ENCODE peak calls at places on chromosome 19, in seven cellular contexts. J, H, O, R, X, D and M are unnamed samples.
A peak's percentile ranks its signal among the peaks of the same experiment; 100 is the strongest.

GRCh38 chr19:45779231-45780145 is 2.8 kb downstream of the DMPK start:
- DNase-seq in J (peak; percentile 89), H (peak; percentile 92), O (no peak), R (peak; percentile 62), X (peak; percentile 90), D (peak; percentile 99), M (peak; percentile 82)

GRCh38 chr19:711224-711623 is 2.5 kb downstream of the PALM start:
- DNase-seq in J (no peak), H (no peak), O (no peak), R (no peak), X (no peak), D (no peak), M (no peak)

GRCh38 chr19:458091-459042 is 2.5 kb downstream of the SHC2 start:
- DNase-seq in J (no peak), H (no peak), O (no peak), R (no peak), X (no peak), D (no peak), M (no peak)

GRCh38 chr19:16075430-16076153 is 703 bp upstream of the TPM4 start:
- DNase-seq in J (no peak), H (no peak), O (peak; percentile 51), R (no peak), X (no peak), D (no peak), M (no peak)

GRCh38 chr19:51552608-51552995 is 18.5 kb upstream of the ZNF175 start:
- DNase-seq in J (no peak), H (no peak), O (no peak), R (no peak), X (no peak), D (no peak), M (no peak)

GRCh38 chr19:39778763-39779162 is at the start of gene LEUTX:
- DNase-seq in J (no peak), H (no peak), O (no peak), R (no peak), X (no peak), D (no peak), M (no peak)

GRCh38 chr19:7337380-7338194 is 11.2 kb upstream of the ARHGEF18 start:
- DNase-seq in J (no peak), H (no peak), O (no peak), R (peak; percentile 16), X (no peak), D (peak; percentile 25), M (no peak)

GRCh38 chr19:39411006-39411831 is 1.2 kb upstream of the PLEKHG2 start:
- DNase-seq in J (no peak), H (peak; percentile 94), O (peak; percentile 45), R (peak; percentile 57), X (no peak), D (peak; percentile 84), M (no peak)

GRCh38 chr19:57302020-57302465 is 18.2 kb upstream of the ZNF543 start:
- DNase-seq in J (no peak), H (no peak), O (peak; percentile 97), R (no peak), X (no peak), D (no peak), M (peak; percentile 24)

GRCh38 chr19:2050349-2050990 is 574 bp downstream of the MKNK2 start:
- DNase-seq in J (no peak), H (no peak), O (no peak), R (no peak), X (no peak), D (no peak), M (no peak)

GRCh38 chr19:28420731-28421550 is 792.0 kb downstream of the UQCRFS1 start:
- DNase-seq in J (no peak), H (no peak), O (no peak), R (no peak), X (no peak), D (no peak), M (no peak)

GRCh38 chr19:29699861-29700260 is 15.2 kb downstream of the C19orf12 start:
- DNase-seq in J (no peak), H (no peak), O (no peak), R (no peak), X (no peak), D (no peak), M (no peak)

GRCh38 chr19:2970201-2970838 is 7.0 kb upstream of the TLE6 start:
- DNase-seq in J (no peak), H (no peak), O (no peak), R (no peak), X (peak; percentile 72), D (no peak), M (no peak)

GRCh38 chr19:2768365-2769132 is 14.5 kb downstream of the SGTA start:
- DNase-seq in J (no peak), H (no peak), O (no peak), R (no peak), X (no peak), D (no peak), M (no peak)

GRCh38 chr19:6713773-6714692 is 6.4 kb downstream of the C3 start:
- DNase-seq in J (no peak), H (no peak), O (no peak), R (no peak), X (no peak), D (no peak), M (no peak)

GRCh38 chr19:35734273-35734672 is 8.0 kb downstream of the IGFLR1 start:
- DNase-seq in J (no peak), H (no peak), O (no peak), R (no peak), X (no peak), D (no peak), M (no peak)

GRCh38 chr19:991932-992669 is 8.0 kb downstream of the WDR18 start:
- DNase-seq in J (no peak), H (no peak), O (no peak), R (no peak), X (no peak), D (no peak), M (no peak)

GRCh38 chr19:48290341-48290922 is 20.6 kb downstream of the ZNF114 start:
- DNase-seq in J (peak; percentile 61), H (no peak), O (peak; percentile 70), R (no peak), X (no peak), D (no peak), M (peak; percentile 16)

GRCh38 chr19:48135411-48135810 is 24.8 kb upstream of the PLA2G4C start:
- DNase-seq in J (no peak), H (no peak), O (no peak), R (no peak), X (peak; percentile 10), D (no peak), M (no peak)

GRCh38 chr19:4052993-4053422 is 13.7 kb downstream of the ZBTB7A start:
- DNase-seq in J (no peak), H (peak; percentile 82), O (no peak), R (no peak), X (no peak), D (peak; percentile 88), M (no peak)

GRCh38 chr19:9906475-9907087 is 29.7 kb downstream of the OLFM2 start:
- DNase-seq in J (no peak), H (no peak), O (no peak), R (no peak), X (no peak), D (no peak), M (no peak)

GRCh38 chr19:12364391-12365093 is 941 bp downstream of the ZNF442 start:
- DNase-seq in J (no peak), H (no peak), O (peak; percentile 48), R (no peak), X (no peak), D (peak; percentile 20), M (no peak)

GRCh38 chr19:18284710-18285430 is 3.4 kb upstream of the JUND start:
- DNase-seq in J (no peak), H (peak; percentile 73), O (no peak), R (no peak), X (no peak), D (no peak), M (no peak)

GRCh38 chr19:55720801-55721200 is 17.4 kb downstream of the NLRP9 start:
- DNase-seq in J (no peak), H (no peak), O (no peak), R (no peak), X (no peak), D (no peak), M (no peak)

GRCh38 chr19:1122972-1123363 is 19.2 kb downstream of the GPX4 start:
- DNase-seq in J (peak; percentile 77), H (peak; percentile 62), O (no peak), R (no peak), X (no peak), D (peak; percentile 78), M (peak; percentile 68)

GRCh38 chr19:13165091-13165997 is 15.1 kb downstream of the IER2 start:
- DNase-seq in J (no peak), H (no peak), O (peak; percentile 91), R (no peak), X (no peak), D (no peak), M (no peak)

GRCh38 chr19:4550479-4551050 is 8.9 kb downstream of the SEMA6B start:
- DNase-seq in J (no peak), H (no peak), O (no peak), R (no peak), X (no peak), D (no peak), M (no peak)

GRCh38 chr19:18205180-18205915 is 1.5 kb upstream of the RAB3A start:
- DNase-seq in J (peak; percentile 65), H (peak; percentile 49), O (peak; percentile 72), R (peak; percentile 23), X (peak; percentile 54), D (peak; percentile 85), M (no peak)

GRCh38 chr19:46845959-46846459 is 4.6 kb downstream of the AP2S1 start:
- DNase-seq in J (no peak), H (no peak), O (no peak), R (no peak), X (no peak), D (no peak), M (no peak)

GRCh38 chr19:19280561-19280960 is 7.5 kb upstream of the TM6SF2 start:
- DNase-seq in J (no peak), H (no peak), O (no peak), R (no peak), X (no peak), D (no peak), M (no peak)

GRCh38 chr19:40954573-40954972 is 36.5 kb upstream of the CYP2B6 start:
- DNase-seq in J (no peak), H (no peak), O (no peak), R (no peak), X (no peak), D (no peak), M (no peak)

GRCh38 chr19:34173145-34173956 is 1.0 kb downstream of the LSM14A start:
- DNase-seq in J (peak; percentile 38), H (peak; percentile 80), O (peak; percentile 65), R (peak; percentile 27), X (peak; percentile 26), D (peak; percentile 78), M (no peak)

GRCh38 chr19:48069435-48069834 is 25.6 kb upstream of the CABP5 start:
- DNase-seq in J (peak; percentile 5), H (no peak), O (peak; percentile 39), R (no peak), X (no peak), D (no peak), M (no peak)

GRCh38 chr19:11539495-11540365 is 1.1 kb downstream of the CNN1 start:
- DNase-seq in J (no peak), H (no peak), O (peak; percentile 44), R (no peak), X (no peak), D (no peak), M (no peak)

GRCh38 chr19:32469796-32470195 is 64.2 kb downstream of the DPY19L3 start:
- DNase-seq in J (no peak), H (no peak), O (no peak), R (no peak), X (no peak), D (no peak), M (no peak)

GRCh38 chr19:7515091-7515470 is 822 bp upstream of the ZNF358 start:
- DNase-seq in J (no peak), H (no peak), O (peak; percentile 81), R (no peak), X (no peak), D (no peak), M (no peak)

GRCh38 chr19:40416918-40417713 is 3.9 kb upstream of the PRX start:
- DNase-seq in J (peak; percentile 58), H (no peak), O (peak; percentile 70), R (peak; percentile 39), X (no peak), D (peak; percentile 46), M (peak; percentile 24)

GRCh38 chr19:30811397-30812098 is 439.4 kb downstream of the ZNF536 start:
- DNase-seq in J (no peak), H (no peak), O (no peak), R (no peak), X (no peak), D (no peak), M (no peak)